ENCODE peak calls at places on chromosomes 6 and 20, in seven cellular contexts. One of them, this sample, is unnamed. For H3K36me3 and H3K27me3, the result is how much of the 10 kb centered on the place peaks cover.

GRCh38 chr6:33410711-33411631 is at the start of gene PHF1:
- DNase-seq in HCT116: peak
- DNase-seq in naive thymus-derived CD4-positive, alpha-beta T cell: no peak
- DNase-seq in CD4-positive, CD25-positive, alpha-beta regulatory T cell: no peak
- DNase-seq in pancreas: peak
- DNase-seq in GM23338: peak
- DNase-seq in heart left ventricle: peak
- DNase-seq in this sample: peak

GRCh38 chr6:84220809-84221409 is 6.5 kb downstream of the CEP162 start:
- DNase-seq in HCT116: peak
- DNase-seq in naive thymus-derived CD4-positive, alpha-beta T cell: no peak
- DNase-seq in CD4-positive, CD25-positive, alpha-beta regulatory T cell: no peak
- DNase-seq in pancreas: no peak
- DNase-seq in GM23338: peak
- DNase-seq in heart left ventricle: no peak
- DNase-seq in this sample: no peak

GRCh38 chr6:39114395-39114706 is 635 bp downstream of the SAYSD1 start:
- DNase-seq in HCT116: no peak
- DNase-seq in naive thymus-derived CD4-positive, alpha-beta T cell: no peak
- DNase-seq in CD4-positive, CD25-positive, alpha-beta regulatory T cell: no peak
- DNase-seq in pancreas: no peak
- DNase-seq in GM23338: no peak
- DNase-seq in heart left ventricle: no peak
- DNase-seq in this sample: no peak

GRCh38 chr20:49482621-49483017 is at the start of gene KCNB1:
- DNase-seq in HCT116: no peak
- DNase-seq in naive thymus-derived CD4-positive, alpha-beta T cell: peak
- DNase-seq in CD4-positive, CD25-positive, alpha-beta regulatory T cell: no peak
- DNase-seq in pancreas: peak
- DNase-seq in GM23338: peak
- DNase-seq in heart left ventricle: peak
- DNase-seq in this sample: peak

GRCh38 chr6:84728602-84729001 is 35.8 kb downstream of the TBX18 start:
- DNase-seq in HCT116: peak
- DNase-seq in naive thymus-derived CD4-positive, alpha-beta T cell: no peak
- DNase-seq in CD4-positive, CD25-positive, alpha-beta regulatory T cell: no peak
- DNase-seq in pancreas: no peak
- DNase-seq in GM23338: peak
- DNase-seq in heart left ventricle: no peak
- DNase-seq in this sample: peak

GRCh38 chr6:136546321-136546720 is 3.9 kb downstream of the MAP7 start:
- DNase-seq in HCT116: no peak
- DNase-seq in naive thymus-derived CD4-positive, alpha-beta T cell: no peak
- DNase-seq in CD4-positive, CD25-positive, alpha-beta regulatory T cell: no peak
- DNase-seq in pancreas: no peak
- DNase-seq in GM23338: no peak
- DNase-seq in heart left ventricle: no peak
- DNase-seq in this sample: no peak

GRCh38 chr6:7201732-7202541 is 94.2 kb downstream of the RREB1 start:
- DNase-seq in HCT116: no peak
- DNase-seq in naive thymus-derived CD4-positive, alpha-beta T cell: no peak
- DNase-seq in CD4-positive, CD25-positive, alpha-beta regulatory T cell: no peak
- DNase-seq in pancreas: no peak
- DNase-seq in GM23338: no peak
- DNase-seq in heart left ventricle: peak
- DNase-seq in this sample: no peak

GRCh38 chr20:19995220-19995863 is 21.8 kb upstream of the NAA20 start:
- DNase-seq in HCT116: peak
- DNase-seq in naive thymus-derived CD4-positive, alpha-beta T cell: peak
- DNase-seq in CD4-positive, CD25-positive, alpha-beta regulatory T cell: peak
- DNase-seq in pancreas: no peak
- DNase-seq in GM23338: peak
- DNase-seq in heart left ventricle: no peak
- DNase-seq in this sample: peak

GRCh38 chr20:10963717-10964266 is 290.0 kb upstream of the JAG1 start:
- DNase-seq in HCT116: no peak
- DNase-seq in naive thymus-derived CD4-positive, alpha-beta T cell: no peak
- DNase-seq in CD4-positive, CD25-positive, alpha-beta regulatory T cell: no peak
- DNase-seq in pancreas: no peak
- DNase-seq in GM23338: no peak
- DNase-seq in heart left ventricle: peak
- DNase-seq in this sample: no peak

GRCh38 chr6:128630213-128630612 is 109.8 kb upstream of the PTPRK start:
- DNase-seq in HCT116: no peak
- DNase-seq in naive thymus-derived CD4-positive, alpha-beta T cell: no peak
- DNase-seq in CD4-positive, CD25-positive, alpha-beta regulatory T cell: no peak
- DNase-seq in pancreas: peak
- DNase-seq in GM23338: no peak
- DNase-seq in heart left ventricle: no peak
- DNase-seq in this sample: no peak

DNA sequence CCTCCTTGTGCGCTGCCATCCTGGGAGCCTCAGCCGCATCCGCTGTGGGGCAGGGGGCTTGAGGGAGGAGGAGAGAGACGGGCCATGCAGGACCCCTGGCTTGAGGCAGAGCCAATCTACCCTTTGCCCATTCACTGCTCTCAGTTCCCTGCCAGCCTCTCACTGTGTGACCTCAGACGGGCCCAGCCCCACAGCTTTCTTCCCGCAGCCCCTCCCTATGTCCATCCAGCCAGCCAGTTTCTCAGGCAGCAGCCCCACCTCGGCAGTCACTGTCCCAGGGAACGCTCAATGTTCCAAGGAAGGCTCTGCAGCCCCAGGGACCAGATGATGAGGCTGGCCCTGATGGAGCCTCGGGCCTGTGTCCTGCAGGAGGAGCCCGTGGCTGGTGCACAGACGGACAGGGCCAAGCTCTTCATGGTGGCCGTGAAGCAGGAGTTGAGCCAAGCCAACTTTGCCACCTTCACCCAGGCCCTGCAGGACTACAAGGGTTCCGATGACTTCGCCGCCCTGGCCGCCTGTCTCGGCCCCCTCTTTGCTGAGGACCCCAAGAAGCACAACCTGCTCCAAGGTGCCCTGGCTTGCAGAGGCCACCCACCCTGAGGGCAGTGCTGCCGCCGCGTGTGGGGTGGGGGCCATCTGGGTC is 3.9 kb upstream of the TNFRSF6B start:
- DNase-seq in HCT116: no peak
- DNase-seq in naive thymus-derived CD4-positive, alpha-beta T cell: no peak
- DNase-seq in CD4-positive, CD25-positive, alpha-beta regulatory T cell: no peak
- DNase-seq in pancreas: peak
- DNase-seq in GM23338: no peak
- DNase-seq in heart left ventricle: no peak
- DNase-seq in this sample: no peak
- H3K36me3 ChIP-seq in HCT116: under half
- H3K36me3 ChIP-seq in naive thymus-derived CD4-positive, alpha-beta T cell: under half
- H3K36me3 ChIP-seq in CD4-positive, CD25-positive, alpha-beta regulatory T cell: under half
- H3K36me3 ChIP-seq in pancreas: under half
- H3K36me3 ChIP-seq in GM23338: under half
- H3K36me3 ChIP-seq in heart left ventricle: under half
- H3K36me3 ChIP-seq in this sample: under half

DNA sequence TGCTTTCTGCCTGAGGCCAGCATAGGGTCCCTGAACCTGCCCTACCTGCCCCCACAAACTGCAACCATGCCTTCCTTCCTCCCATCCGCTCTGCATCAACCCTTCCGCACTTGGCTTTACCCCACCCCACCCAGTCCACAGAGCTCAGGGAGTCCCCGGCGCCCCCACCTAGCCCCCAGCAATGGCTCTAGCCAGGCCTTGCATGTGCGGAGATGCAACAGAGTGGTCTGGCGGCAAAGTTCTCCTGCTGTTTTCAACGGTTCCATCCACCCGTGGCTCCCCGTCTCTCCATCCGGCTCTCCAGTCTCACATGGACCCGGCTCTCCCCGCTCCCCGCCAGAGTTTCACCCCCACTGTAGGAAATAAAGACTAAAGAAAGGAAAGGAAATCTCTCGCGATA is 795 bp downstream of the LRFN2 start:
- DNase-seq in HCT116: no peak
- DNase-seq in naive thymus-derived CD4-positive, alpha-beta T cell: no peak
- DNase-seq in CD4-positive, CD25-positive, alpha-beta regulatory T cell: no peak
- DNase-seq in pancreas: no peak
- DNase-seq in GM23338: no peak
- DNase-seq in heart left ventricle: no peak
- DNase-seq in this sample: peak
- H3K4me3 ChIP-seq in HCT116: no peak
- H3K4me3 ChIP-seq in naive thymus-derived CD4-positive, alpha-beta T cell: peak
- H3K4me3 ChIP-seq in CD4-positive, CD25-positive, alpha-beta regulatory T cell: no peak
- H3K4me3 ChIP-seq in pancreas: no peak
- H3K4me3 ChIP-seq in GM23338: peak
- H3K4me3 ChIP-seq in heart left ventricle: peak
- H3K4me3 ChIP-seq in this sample: peak

GRCh38 chr20:37904845-37905244 is 1.9 kb downstream of the VSTM2L start:
- DNase-seq in HCT116: no peak
- DNase-seq in naive thymus-derived CD4-positive, alpha-beta T cell: no peak
- DNase-seq in CD4-positive, CD25-positive, alpha-beta regulatory T cell: no peak
- DNase-seq in pancreas: no peak
- DNase-seq in GM23338: no peak
- DNase-seq in heart left ventricle: no peak
- DNase-seq in this sample: no peak
- H3K27me3 ChIP-seq in HCT116: under half
- H3K27me3 ChIP-seq in naive thymus-derived CD4-positive, alpha-beta T cell: under half
- H3K27me3 ChIP-seq in CD4-positive, CD25-positive, alpha-beta regulatory T cell: under half
- H3K27me3 ChIP-seq in pancreas: under half
- H3K27me3 ChIP-seq in GM23338: under half
- H3K27me3 ChIP-seq in heart left ventricle: under half
- H3K27me3 ChIP-seq in this sample: under half

DNA sequence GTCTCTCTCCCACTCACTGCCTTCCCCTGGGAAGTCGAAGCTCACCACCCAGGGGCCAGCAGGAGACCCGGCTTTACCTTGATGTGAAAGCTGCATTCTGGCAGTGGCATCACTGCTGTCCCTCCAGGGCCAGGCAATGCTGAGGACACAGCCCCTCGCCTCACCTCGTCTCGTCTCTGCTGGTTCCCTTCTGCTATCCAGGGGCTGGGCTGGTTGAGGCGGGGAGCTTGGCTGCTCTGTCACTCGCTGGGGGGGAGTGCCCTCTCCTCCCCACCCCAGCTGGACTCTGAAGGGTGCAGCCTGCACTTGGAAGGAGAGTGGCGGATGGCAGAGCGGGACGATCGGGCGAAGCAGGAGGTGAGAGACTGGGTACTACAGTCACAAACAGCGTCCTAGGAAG is 12.7 kb upstream of the DSN1 start:
- DNase-seq in HCT116: no peak
- DNase-seq in naive thymus-derived CD4-positive, alpha-beta T cell: no peak
- DNase-seq in CD4-positive, CD25-positive, alpha-beta regulatory T cell: no peak
- DNase-seq in pancreas: no peak
- DNase-seq in GM23338: no peak
- DNase-seq in heart left ventricle: no peak
- DNase-seq in this sample: peak
- H3K36me3 ChIP-seq in HCT116: under half
- H3K36me3 ChIP-seq in naive thymus-derived CD4-positive, alpha-beta T cell: under half
- H3K36me3 ChIP-seq in CD4-positive, CD25-positive, alpha-beta regulatory T cell: under half
- H3K36me3 ChIP-seq in pancreas: under half
- H3K36me3 ChIP-seq in GM23338: under half
- H3K36me3 ChIP-seq in heart left ventricle: under half
- H3K36me3 ChIP-seq in this sample: under half

GRCh38 chr20:3803854-3804253 is 7.7 kb downstream of the CDC25B start:
- DNase-seq in HCT116: no peak
- DNase-seq in naive thymus-derived CD4-positive, alpha-beta T cell: no peak
- DNase-seq in CD4-positive, CD25-positive, alpha-beta regulatory T cell: no peak
- DNase-seq in pancreas: no peak
- DNase-seq in GM23338: no peak
- DNase-seq in heart left ventricle: no peak
- DNase-seq in this sample: no peak
- H3K4me3 ChIP-seq in HCT116: no peak
- H3K4me3 ChIP-seq in naive thymus-derived CD4-positive, alpha-beta T cell: no peak
- H3K4me3 ChIP-seq in CD4-positive, CD25-positive, alpha-beta regulatory T cell: no peak
- H3K4me3 ChIP-seq in pancreas: no peak
- H3K4me3 ChIP-seq in GM23338: no peak
- H3K4me3 ChIP-seq in heart left ventricle: no peak
- H3K4me3 ChIP-seq in this sample: no peak

DNA sequence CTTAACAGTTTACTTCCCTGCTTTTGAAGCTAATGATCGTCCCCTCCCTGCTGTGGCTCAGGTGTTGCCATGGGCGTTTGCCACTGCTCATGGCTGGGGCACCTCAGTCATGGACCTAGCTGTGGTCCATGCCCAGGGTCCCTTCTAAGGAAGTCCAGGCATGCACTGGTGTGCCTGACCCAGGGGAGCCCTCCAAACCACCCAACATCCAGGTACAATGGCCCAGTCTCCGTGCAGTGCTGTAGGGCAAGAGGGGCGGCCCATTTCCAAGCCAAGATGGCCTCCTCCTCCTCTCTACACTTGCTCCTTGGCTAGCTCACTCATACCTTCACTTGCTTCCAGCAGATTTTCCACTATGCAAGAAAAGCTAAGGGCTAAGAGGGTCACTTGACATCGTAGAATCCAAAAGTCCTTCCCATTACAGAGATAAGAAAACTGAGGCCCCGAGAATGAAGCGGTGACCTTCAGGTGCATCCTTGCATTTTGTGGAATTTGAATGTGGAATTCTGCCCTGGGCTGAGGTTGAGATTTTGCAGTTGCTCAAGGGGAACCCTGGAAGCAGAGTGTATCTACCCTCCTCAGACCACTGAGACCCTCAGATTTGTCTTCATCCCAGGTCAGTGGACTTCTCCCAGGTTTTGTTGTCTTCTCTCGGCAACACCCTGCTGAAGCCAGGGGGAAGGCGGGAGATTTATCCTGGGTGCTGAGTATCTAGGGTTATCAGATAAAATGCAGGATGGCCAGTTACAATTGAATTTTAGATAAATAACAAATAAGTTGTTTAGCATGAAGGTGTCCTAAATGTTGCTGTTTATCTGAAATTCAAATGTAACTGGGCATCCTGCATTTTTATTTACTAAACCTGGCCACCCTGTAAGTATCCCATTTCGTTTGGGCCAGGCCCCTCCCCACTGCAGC is 42.7 kb downstream of the FGD2 start:
- DNase-seq in HCT116: no peak
- DNase-seq in naive thymus-derived CD4-positive, alpha-beta T cell: no peak
- DNase-seq in CD4-positive, CD25-positive, alpha-beta regulatory T cell: no peak
- DNase-seq in pancreas: no peak
- DNase-seq in GM23338: no peak
- DNase-seq in heart left ventricle: no peak
- DNase-seq in this sample: no peak
- H3K27me3 ChIP-seq in HCT116: under half
- H3K27me3 ChIP-seq in naive thymus-derived CD4-positive, alpha-beta T cell: under half
- H3K27me3 ChIP-seq in CD4-positive, CD25-positive, alpha-beta regulatory T cell: under half
- H3K27me3 ChIP-seq in pancreas: under half
- H3K27me3 ChIP-seq in GM23338: under half
- H3K27me3 ChIP-seq in heart left ventricle: under half
- H3K27me3 ChIP-seq in this sample: under half

GRCh38 chr6:44148306-44148705 is 10.3 kb upstream of the CAPN11 start:
- DNase-seq in HCT116: no peak
- DNase-seq in naive thymus-derived CD4-positive, alpha-beta T cell: no peak
- DNase-seq in CD4-positive, CD25-positive, alpha-beta regulatory T cell: no peak
- DNase-seq in pancreas: no peak
- DNase-seq in GM23338: no peak
- DNase-seq in heart left ventricle: no peak
- DNase-seq in this sample: no peak
- H3K36me3 ChIP-seq in HCT116: under half
- H3K36me3 ChIP-seq in naive thymus-derived CD4-positive, alpha-beta T cell: under half
- H3K36me3 ChIP-seq in CD4-positive, CD25-positive, alpha-beta regulatory T cell: under half
- H3K36me3 ChIP-seq in pancreas: under half
- H3K36me3 ChIP-seq in GM23338: under half
- H3K36me3 ChIP-seq in heart left ventricle: under half
- H3K36me3 ChIP-seq in this sample: under half

This sample was measured in H7.